ENCODE peak calls at places on chromosomes 5 and 9, in eight cellular contexts. U is tibial artery, P is AG04450, J is kidney, G is cardiac muscle cell, C is A673, A is ascending aorta, K is left ventricle myocardium inferior. Y is an unnamed sample.

GRCh38 chr5:79081779-79082178 is 12.2 kb downstream of the BHMT2 start:
- DNase-seq in A (no peak), C (no peak), G (no peak), U (no peak), J (no peak), P (no peak), K (no peak), Y (no peak)

GRCh38 chr5:134098690-134099089 is 15.8 kb upstream of the TCF7 start:
- DNase-seq in U (no peak), A (no peak), K (no peak), G (no peak), P (no peak), C (no peak), J (peak; percentile 56), Y (no peak)

GRCh38 chr5:130400091-130400490 is 495.8 kb downstream of the CHSY3 start:
- DNase-seq in K (no peak), A (no peak), J (no peak), U (no peak), C (no peak), G (peak; percentile 80), P (no peak), Y (no peak)

GRCh38 chr9:133353548-133353947 is 2.7 kb downstream of the SURF1 start:
- DNase-seq in U (no peak), K (no peak), A (no peak), C (peak; percentile 16), G (no peak), P (no peak), J (peak; percentile 33), Y (no peak)

GRCh38 chr9:137492464-137493162 is 33.5 kb upstream of the NSMF start:
- DNase-seq in K (no peak), J (peak; percentile 78), G (no peak), P (no peak), U (no peak), A (no peak), C (peak; percentile 63), Y (peak; percentile 52)

GRCh38 chr5:139710370-139711066 is 62.4 kb downstream of the CXXC5 start:
- DNase-seq in G (peak; percentile 77), A (peak; percentile 83), C (peak; percentile 93), U (no peak), P (no peak), J (peak; percentile 88), K (peak; percentile 43), Y (peak; percentile 73)

GRCh38 chr9:126363847-126364671 is 37.4 kb downstream of the MVB12B start:
- DNase-seq in K (no peak), A (no peak), C (no peak), U (no peak), G (peak; percentile 40), P (peak; percentile 33), J (no peak), Y (no peak)

GRCh38 chr5:35030426-35030825 is 17.3 kb downstream of the AGXT2 start:
- DNase-seq in U (no peak), G (no peak), A (no peak), P (no peak), K (no peak), C (peak; percentile 6), J (no peak), Y (no peak)

GRCh38 chr5:119322312-119322947 is 33.4 kb upstream of the TNFAIP8 start:
- DNase-seq in U (no peak), J (no peak), P (no peak), C (no peak), G (no peak), A (no peak), K (no peak), Y (no peak)

GRCh38 chr5:15695171-15695676 is 195.2 kb downstream of the FBXL7 start:
- DNase-seq in P (no peak), A (no peak), K (no peak), U (no peak), G (peak; percentile 37), J (no peak), C (no peak), Y (no peak)

GRCh38 chr9:99075246-99075912 is 29.5 kb upstream of the TGFBR1 start:
- DNase-seq in J (no peak), P (no peak), G (peak; percentile 41), C (no peak), A (no peak), U (no peak), K (no peak), Y (no peak)

GRCh38 chr5:90802695-90803317 is 244.2 kb downstream of the ADGRV1 start:
- DNase-seq in U (no peak), J (no peak), G (peak; percentile 37), A (no peak), C (peak; percentile 67), P (no peak), K (no peak), Y (no peak)

GRCh38 chr5:15933481-15934207 is 245.9 kb downstream of the MARCHF11 start:
- DNase-seq in C (no peak), J (no peak), A (no peak), G (peak; percentile 63), P (no peak), K (no peak), U (no peak), Y (no peak)

GRCh38 chr5:21663082-21663481 is 1190.1 kb downstream of the CDH12 start:
- DNase-seq in A (no peak), P (no peak), U (no peak), K (no peak), G (no peak), C (peak; percentile 11), J (no peak), Y (no peak)

GRCh38 chr9:91428927-91429351 is 5.3 kb upstream of the NFIL3 start:
- DNase-seq in K (no peak), P (peak; percentile 63), G (peak; percentile 92), J (no peak), U (peak; percentile 74), C (no peak), A (no peak), Y (no peak)

GRCh38 chr9:74666625-74667316 is 169.6 kb downstream of the RORB start:
- DNase-seq in J (no peak), P (no peak), K (no peak), A (no peak), G (peak; percentile 5), U (no peak), C (no peak), Y (no peak)

DNA sequence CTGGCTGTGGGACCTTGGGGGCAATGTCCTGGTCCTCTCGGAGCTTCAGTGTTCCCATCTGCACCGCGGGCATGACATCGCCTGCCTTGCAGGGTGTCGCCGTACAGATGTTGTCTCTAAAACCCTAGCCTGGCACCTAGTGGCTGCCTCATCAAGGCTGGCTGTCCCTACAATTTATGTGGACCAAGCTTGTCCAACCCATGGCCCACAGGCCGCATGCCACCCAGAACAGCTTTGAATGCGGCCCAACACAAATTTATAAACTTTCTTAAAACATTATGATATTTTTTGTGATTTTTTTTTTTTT is 18.3 kb upstream of the ASS1 start:
- DNase-seq in A (no peak), K (no peak), C (no peak), J (no peak), G (no peak), U (no peak), P (no peak), Y (no peak)
- H3K27ac ChIP-seq in A (no peak overlapping the region), K (no peak overlapping the region), C (no peak overlapping the region), J (no peak overlapping the region), G (no peak overlapping the region), U (no peak overlapping the region), P (no peak overlapping the region), Y (no peak overlapping the region)

DNA sequence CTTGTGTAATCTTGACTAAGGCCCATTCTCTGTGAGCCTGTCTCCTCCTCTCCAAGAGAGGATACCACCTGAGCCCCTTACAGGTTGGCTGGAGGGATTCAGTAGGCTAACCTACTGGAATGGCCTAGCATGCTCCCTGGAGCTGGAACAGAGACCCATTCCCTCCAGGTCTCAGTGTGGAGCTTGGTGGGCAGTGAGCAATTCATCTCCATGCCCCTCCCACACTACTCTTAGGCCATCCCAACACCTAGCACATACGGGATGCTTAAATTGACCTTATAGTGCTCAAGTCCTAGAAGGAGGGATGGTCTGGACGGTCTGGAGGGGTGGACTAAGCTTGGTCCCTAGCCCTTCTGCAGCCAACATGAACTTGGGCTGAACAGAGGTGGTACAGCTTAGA is 75.6 kb downstream of the CRB2 start:
- DNase-seq in K (no peak), U (no peak), C (no peak), P (no peak), G (no peak), A (peak; percentile 13), J (no peak), Y (no peak)
- TF ChIP-seq CTCF in K (no peak), U (no peak), C (no peak), P (no peak), G (no peak), A (no peak), J (no peak), Y (no peak)

DNA sequence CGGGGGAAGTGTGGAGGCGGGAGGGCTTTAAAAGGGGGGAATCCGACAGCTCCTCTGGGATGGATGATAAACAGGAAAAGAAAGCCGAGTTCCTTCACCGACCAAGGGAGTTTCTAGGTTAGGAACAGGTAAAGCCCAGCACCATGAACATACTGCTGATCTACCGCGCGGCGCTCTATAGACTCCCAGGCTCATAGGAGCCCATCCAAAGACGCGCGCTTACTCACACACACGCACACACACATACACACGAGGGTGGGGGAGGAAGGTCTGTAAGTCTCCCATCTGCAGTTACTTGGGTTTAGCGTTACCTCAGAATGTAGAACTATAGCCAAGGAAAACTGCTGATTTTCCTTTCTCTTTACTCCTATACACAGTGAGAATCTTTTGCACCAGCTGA is 2.6 kb upstream of the GABRB2 start:
- DNase-seq in C (no peak), A (no peak), P (no peak), G (peak; percentile 18), J (no peak), K (no peak), U (no peak), Y (no peak)
- H3K4me3 ChIP-seq in C (no peak overlapping the region), A (peak overlapping the region; percentile 53), P (no peak overlapping the region), G (peak overlapping the region; percentile 51), J (no peak overlapping the region), K (no peak overlapping the region), U (no peak overlapping the region), Y (no peak overlapping the region)

GRCh38 chr5:17277907-17278306 is 60.5 kb downstream of the BASP1 start:
- DNase-seq in J (no peak), U (no peak), A (no peak), C (no peak), K (no peak), P (no peak), G (no peak), Y (no peak)

GRCh38 chr5:17282283-17283120 is 65.1 kb downstream of the BASP1 start:
- DNase-seq in U (no peak), G (no peak), K (no peak), C (peak; percentile 98), J (no peak), P (no peak), A (no peak), Y (no peak)

GRCh38 chr5:17278931-17279330 is 61.5 kb downstream of the BASP1 start:
- DNase-seq in A (no peak), P (no peak), C (no peak), K (no peak), G (no peak), U (no peak), J (no peak), Y (no peak)

GRCh38 chr5:17279487-17279886 is 62.1 kb downstream of the BASP1 start:
- DNase-seq in A (no peak), J (no peak), C (no peak), U (no peak), G (no peak), P (no peak), K (no peak), Y (no peak)

DNA sequence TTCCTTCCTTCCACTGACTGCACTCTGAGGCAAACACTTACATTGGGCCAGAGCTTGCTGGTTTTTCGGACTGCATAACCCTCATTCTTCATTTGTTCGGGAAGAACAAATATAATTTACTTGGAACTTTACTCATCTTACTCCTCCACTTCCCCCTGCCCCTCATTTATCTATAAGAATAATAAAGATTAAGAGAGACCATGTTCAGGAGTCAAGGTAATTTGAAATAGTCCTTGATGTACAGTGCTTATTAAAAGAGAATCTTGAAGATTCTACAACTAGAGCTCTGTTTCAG is 65.6 kb downstream of the BASP1 start:
- DNase-seq in U (no peak), K (no peak), G (no peak), P (no peak), C (peak; percentile 91), A (no peak), J (no peak), Y (no peak)
- H3K27ac ChIP-seq in U (no peak overlapping the region), K (no peak overlapping the region), G (no peak overlapping the region), P (no peak overlapping the region), C (peak overlapping the region; percentile 97), A (no peak overlapping the region), J (no peak overlapping the region), Y (no peak overlapping the region)

Y was measured in upper lobe of right lung.